ENCODE peak calls at places on chromosomes 1 and 21, in nine cellular contexts. T, L, W, D, V, O, I, N and F are unnamed samples.

GRCh38 chr1:192788184-192788583 is 20.7 kb upstream of the RGS2 start:
- DNase-seq in I (peak), O (no peak), W (no peak), V (peak), T (peak), L (no peak), D (peak), N (no peak), F (peak)

GRCh38 chr1:151132676-151133338 is 13.6 kb downstream of the SEMA6C start:
- DNase-seq in L (no peak), T (no peak), D (no peak), N (no peak), V (no peak), I (no peak), O (no peak), W (no peak), F (no peak)

GRCh38 chr1:155513300-155513926 is 49.2 kb downstream of the ASH1L start:
- DNase-seq in T (peak), I (no peak), O (no peak), D (no peak), V (peak), N (no peak), W (no peak), L (no peak), F (no peak)

GRCh38 chr1:206700445-206701036 is 15.8 kb downstream of the MAPKAPK2 start:
- DNase-seq in N (no peak), O (no peak), W (no peak), T (peak), L (no peak), V (peak), I (no peak), D (no peak), F (no peak)

GRCh38 chr1:223102797-223103533 is 40.1 kb downstream of the TLR5 start:
- DNase-seq in W (no peak), I (peak), V (no peak), L (no peak), D (peak), N (peak), O (no peak), T (no peak), F (no peak)

GRCh38 chr21:45856940-45857339 is 124.6 kb upstream of the COL6A1 start:
- DNase-seq in T (no peak), O (no peak), N (no peak), L (no peak), D (no peak), W (no peak), V (no peak), I (no peak), F (no peak)

GRCh38 chr1:154400381-154400801 is 4.8 kb upstream of the IL6R start:
- DNase-seq in W (no peak), V (no peak), T (no peak), L (no peak), D (no peak), O (no peak), N (no peak), I (no peak), F (no peak)

GRCh38 chr1:16122916-16123315 is 33.0 kb downstream of the EPHA2 start:
- DNase-seq in L (no peak), D (peak), V (peak), T (peak), I (no peak), W (no peak), O (no peak), N (no peak), F (no peak)

GRCh38 chr1:241553886-241554592 is 21.9 kb downstream of the KMO start:
- DNase-seq in T (no peak), V (no peak), O (no peak), I (no peak), N (no peak), W (no peak), D (no peak), L (no peak), F (no peak)

GRCh38 chr1:113701429-113701828 is 57.9 kb downstream of the PHTF1 start:
- DNase-seq in T (no peak), W (peak), D (no peak), I (no peak), O (no peak), N (no peak), L (no peak), V (no peak), F (no peak)

GRCh38 chr1:160622885-160623633 is 23.8 kb downstream of the SLAMF1 start:
- DNase-seq in I (no peak), O (no peak), D (no peak), W (peak), V (no peak), T (no peak), N (no peak), L (no peak), F (no peak)

GRCh38 chr1:62903522-62903921 is 119.6 kb downstream of the ATG4C start:
- DNase-seq in D (no peak), W (no peak), I (no peak), N (no peak), O (no peak), V (no peak), L (no peak), T (no peak), F (no peak)

GRCh38 chr1:8661185-8662110 is 156.0 kb downstream of the RERE start:
- DNase-seq in T (peak), D (peak), N (no peak), W (no peak), O (no peak), L (no peak), V (peak), I (no peak), F (peak)

GRCh38 chr1:206110161-206110560 is 7.0 kb downstream of the AVPR1B start:
- DNase-seq in O (no peak), W (no peak), I (no peak), T (no peak), V (no peak), N (no peak), D (no peak), L (no peak), F (no peak)